ENCODE peak calls at places on chromosomes 2 and 18, in five cellular contexts. One of them, this sample, is unnamed.

GRCh38 chr2:84022810-84023431 is 436.2 kb downstream of the SUCLG1 start:
- DNase-seq in GM12892: no peak
- DNase-seq in gastrocnemius medialis: no peak
- DNase-seq in adrenal gland: peak
- DNase-seq in K562: peak
- DNase-seq in this sample: peak

GRCh38 chr2:150767924-150768801 is 280.7 kb upstream of the RND3 start:
- DNase-seq in GM12892: no peak
- DNase-seq in gastrocnemius medialis: no peak
- DNase-seq in adrenal gland: no peak
- DNase-seq in K562: no peak
- DNase-seq in this sample: no peak

GRCh38 chr18:9741821-9742541 is 33.9 kb downstream of the RAB31 start:
- DNase-seq in GM12892: no peak
- DNase-seq in gastrocnemius medialis: no peak
- DNase-seq in adrenal gland: peak
- DNase-seq in K562: no peak
- DNase-seq in this sample: no peak

GRCh38 chr2:43854671-43855070 is 15.9 kb downstream of the ABCG8 start:
- DNase-seq in GM12892: no peak
- DNase-seq in gastrocnemius medialis: no peak
- DNase-seq in adrenal gland: no peak
- DNase-seq in K562: peak
- DNase-seq in this sample: no peak

GRCh38 chr2:226835420-226835795 is 446 bp upstream of the RHBDD1 start:
- DNase-seq in GM12892: peak
- DNase-seq in gastrocnemius medialis: no peak
- DNase-seq in adrenal gland: peak
- DNase-seq in K562: peak
- DNase-seq in this sample: no peak

GRCh38 chr2:63562751-63563150 is 25.5 kb downstream of the WDPCP start:
- DNase-seq in GM12892: no peak
- DNase-seq in gastrocnemius medialis: no peak
- DNase-seq in adrenal gland: no peak
- DNase-seq in K562: no peak
- DNase-seq in this sample: no peak

GRCh38 chr2:127404466-127405251 is 13.6 kb upstream of the PROC start:
- DNase-seq in GM12892: no peak
- DNase-seq in gastrocnemius medialis: no peak
- DNase-seq in adrenal gland: no peak
- DNase-seq in K562: no peak
- DNase-seq in this sample: no peak

GRCh38 chr2:74119324-74119723 is 28.4 kb downstream of the BOLA3 start:
- DNase-seq in GM12892: no peak
- DNase-seq in gastrocnemius medialis: no peak
- DNase-seq in adrenal gland: no peak
- DNase-seq in K562: no peak
- DNase-seq in this sample: no peak

GRCh38 chr18:21180588-21180987 is 61.4 kb upstream of the GREB1L start:
- DNase-seq in GM12892: no peak
- DNase-seq in gastrocnemius medialis: no peak
- DNase-seq in adrenal gland: no peak
- DNase-seq in K562: no peak
- DNase-seq in this sample: no peak

GRCh38 chr2:182642328-182642727 is 73.7 kb upstream of the DNAJC10 start:
- DNase-seq in GM12892: peak
- DNase-seq in gastrocnemius medialis: peak
- DNase-seq in adrenal gland: peak
- DNase-seq in K562: no peak
- DNase-seq in this sample: peak

GRCh38 chr18:59454909-59455727 is 96.1 kb upstream of the LMAN1 start:
- DNase-seq in GM12892: no peak
- DNase-seq in gastrocnemius medialis: no peak
- DNase-seq in adrenal gland: no peak
- DNase-seq in K562: no peak
- DNase-seq in this sample: no peak

GRCh38 chr2:112831956-112832567 is 4.5 kb downstream of the IL1B start:
- DNase-seq in GM12892: no peak
- DNase-seq in gastrocnemius medialis: no peak
- DNase-seq in adrenal gland: no peak
- DNase-seq in K562: no peak
- DNase-seq in this sample: no peak

GRCh38 chr2:27370816-27371620 is 602 bp downstream of the SNX17 start:
- DNase-seq in GM12892: no peak
- DNase-seq in gastrocnemius medialis: peak
- DNase-seq in adrenal gland: peak
- DNase-seq in K562: peak
- DNase-seq in this sample: no peak

GRCh38 chr18:44901283-44901682 is 220.6 kb downstream of the SETBP1 start:
- DNase-seq in GM12892: no peak
- DNase-seq in gastrocnemius medialis: no peak
- DNase-seq in adrenal gland: no peak
- DNase-seq in K562: no peak
- DNase-seq in this sample: no peak

GRCh38 chr2:64049633-64050220 is 30.5 kb upstream of the VPS54 start:
- DNase-seq in GM12892: peak
- DNase-seq in gastrocnemius medialis: peak
- DNase-seq in adrenal gland: peak
- DNase-seq in K562: peak
- DNase-seq in this sample: peak

GRCh38 chr2:126864861-126865260 is 33.8 kb upstream of the TEX51 start:
- DNase-seq in GM12892: no peak
- DNase-seq in gastrocnemius medialis: no peak
- DNase-seq in adrenal gland: no peak
- DNase-seq in K562: no peak
- DNase-seq in this sample: no peak

GRCh38 chr2:219968685-219969345 is 341.4 kb downstream of the SLC4A3 start:
- DNase-seq in GM12892: no peak
- DNase-seq in gastrocnemius medialis: no peak
- DNase-seq in adrenal gland: no peak
- DNase-seq in K562: no peak
- DNase-seq in this sample: peak

GRCh38 chr2:71949537-71949798 is 198.2 kb downstream of the CYP26B1 start:
- DNase-seq in GM12892: no peak
- DNase-seq in gastrocnemius medialis: no peak
- DNase-seq in adrenal gland: no peak
- DNase-seq in K562: no peak
- DNase-seq in this sample: no peak

GRCh38 chr2:71995067-71995665 is 152.5 kb downstream of the CYP26B1 start:
- DNase-seq in GM12892: no peak
- DNase-seq in gastrocnemius medialis: no peak
- DNase-seq in adrenal gland: no peak
- DNase-seq in K562: no peak
- DNase-seq in this sample: peak

GRCh38 chr2:132977812-132978529 is 308.0 kb upstream of the LYPD1 start:
- DNase-seq in GM12892: no peak
- DNase-seq in gastrocnemius medialis: no peak
- DNase-seq in adrenal gland: no peak
- DNase-seq in K562: no peak
- DNase-seq in this sample: no peak

GRCh38 chr2:145329976-145330375 is 810.1 kb upstream of the ZEB2 start:
- DNase-seq in GM12892: no peak
- DNase-seq in gastrocnemius medialis: no peak
- DNase-seq in adrenal gland: no peak
- DNase-seq in K562: no peak
- DNase-seq in this sample: no peak

GRCh38 chr2:63192889-63193778 is 142.5 kb downstream of the OTX1 start:
- DNase-seq in GM12892: no peak
- DNase-seq in gastrocnemius medialis: no peak
- DNase-seq in adrenal gland: no peak
- DNase-seq in K562: no peak
- DNase-seq in this sample: no peak

GRCh38 chr2:168346725-168347477 is 99.5 kb upstream of the STK39 start:
- DNase-seq in GM12892: peak
- DNase-seq in gastrocnemius medialis: peak
- DNase-seq in adrenal gland: peak
- DNase-seq in K562: peak
- DNase-seq in this sample: peak

GRCh38 chr2:44934024-44934423 is 7.5 kb upstream of the SIX3 start:
- DNase-seq in GM12892: no peak
- DNase-seq in gastrocnemius medialis: no peak
- DNase-seq in adrenal gland: no peak
- DNase-seq in K562: no peak
- DNase-seq in this sample: no peak

GRCh38 chr18:55419939-55420664 is 167.9 kb downstream of the TCF4 start:
- DNase-seq in GM12892: no peak
- DNase-seq in gastrocnemius medialis: no peak
- DNase-seq in adrenal gland: no peak
- DNase-seq in K562: no peak
- DNase-seq in this sample: no peak

GRCh38 chr2:105865222-105865913 is 120.7 kb downstream of the NCK2 start:
- DNase-seq in GM12892: no peak
- DNase-seq in gastrocnemius medialis: no peak
- DNase-seq in adrenal gland: no peak
- DNase-seq in K562: no peak
- DNase-seq in this sample: no peak

GRCh38 chr2:168190590-168191336 is 56.6 kb downstream of the STK39 start:
- DNase-seq in GM12892: no peak
- DNase-seq in gastrocnemius medialis: no peak
- DNase-seq in adrenal gland: no peak
- DNase-seq in K562: no peak
- DNase-seq in this sample: no peak

GRCh38 chr2:18749912-18750526 is 160.7 kb upstream of the NT5C1B start:
- DNase-seq in GM12892: no peak
- DNase-seq in gastrocnemius medialis: no peak
- DNase-seq in adrenal gland: peak
- DNase-seq in K562: peak
- DNase-seq in this sample: peak

DNA sequence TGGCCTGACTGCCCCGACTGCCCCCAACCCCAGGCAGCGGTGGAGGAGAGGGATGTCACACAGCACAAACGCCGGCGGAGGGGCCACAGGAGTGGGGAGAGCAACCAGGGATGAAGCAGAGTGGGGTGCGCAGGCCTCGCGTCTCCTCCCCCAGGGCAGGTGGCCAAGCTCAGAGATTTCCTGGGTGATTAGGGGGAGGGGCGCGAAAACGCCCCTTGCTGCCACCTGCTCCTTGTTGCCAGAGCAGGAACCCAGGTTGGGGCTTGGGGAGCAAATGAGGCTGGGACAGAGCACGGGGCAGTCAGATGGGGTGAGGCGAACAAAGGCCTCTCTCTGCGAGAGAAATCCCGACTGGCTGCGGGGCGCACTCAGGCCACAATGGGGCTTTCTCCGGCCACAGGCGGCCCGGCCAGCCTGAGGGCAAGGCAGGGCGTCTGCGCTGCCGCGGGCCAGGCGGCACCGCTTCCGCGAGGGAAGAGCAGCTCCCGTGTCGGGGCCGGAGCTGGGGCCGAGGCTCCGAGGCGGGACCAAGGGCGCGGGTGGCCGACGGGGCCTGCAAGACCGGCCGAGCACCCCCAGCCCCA is 11.5 kb downstream of the TEX44 start:
- DNase-seq in GM12892: no peak
- DNase-seq in gastrocnemius medialis: peak
- DNase-seq in adrenal gland: peak
- DNase-seq in K562: no peak
- DNase-seq in this sample: peak
- TF ChIP-seq POLR2A in GM12892: peak
- TF ChIP-seq POLR2A in gastrocnemius medialis: peak
- TF ChIP-seq POLR2A in adrenal gland: peak
- TF ChIP-seq POLR2A in K562: no peak
- TF ChIP-seq POLR2A in this sample: peak

GRCh38 chr2:75621228-75621627 is 25.4 kb upstream of the MRPL19 start:
- DNase-seq in GM12892: no peak
- DNase-seq in gastrocnemius medialis: no peak
- DNase-seq in adrenal gland: no peak
- DNase-seq in K562: no peak
- DNase-seq in this sample: no peak
- TF ChIP-seq POLR2A in GM12892: no peak
- TF ChIP-seq POLR2A in gastrocnemius medialis: no peak
- TF ChIP-seq POLR2A in adrenal gland: no peak
- TF ChIP-seq POLR2A in K562: no peak
- TF ChIP-seq POLR2A in this sample: no peak

GRCh38 chr18:46051731-46052461 is 20.2 kb downstream of the PSTPIP2 start:
- DNase-seq in GM12892: no peak
- DNase-seq in gastrocnemius medialis: peak
- DNase-seq in adrenal gland: peak
- DNase-seq in K562: no peak
- DNase-seq in this sample: no peak
- TF ChIP-seq POLR2A in GM12892: no peak
- TF ChIP-seq POLR2A in gastrocnemius medialis: no peak
- TF ChIP-seq POLR2A in adrenal gland: no peak
- TF ChIP-seq POLR2A in K562: no peak
- TF ChIP-seq POLR2A in this sample: no peak

DNA sequence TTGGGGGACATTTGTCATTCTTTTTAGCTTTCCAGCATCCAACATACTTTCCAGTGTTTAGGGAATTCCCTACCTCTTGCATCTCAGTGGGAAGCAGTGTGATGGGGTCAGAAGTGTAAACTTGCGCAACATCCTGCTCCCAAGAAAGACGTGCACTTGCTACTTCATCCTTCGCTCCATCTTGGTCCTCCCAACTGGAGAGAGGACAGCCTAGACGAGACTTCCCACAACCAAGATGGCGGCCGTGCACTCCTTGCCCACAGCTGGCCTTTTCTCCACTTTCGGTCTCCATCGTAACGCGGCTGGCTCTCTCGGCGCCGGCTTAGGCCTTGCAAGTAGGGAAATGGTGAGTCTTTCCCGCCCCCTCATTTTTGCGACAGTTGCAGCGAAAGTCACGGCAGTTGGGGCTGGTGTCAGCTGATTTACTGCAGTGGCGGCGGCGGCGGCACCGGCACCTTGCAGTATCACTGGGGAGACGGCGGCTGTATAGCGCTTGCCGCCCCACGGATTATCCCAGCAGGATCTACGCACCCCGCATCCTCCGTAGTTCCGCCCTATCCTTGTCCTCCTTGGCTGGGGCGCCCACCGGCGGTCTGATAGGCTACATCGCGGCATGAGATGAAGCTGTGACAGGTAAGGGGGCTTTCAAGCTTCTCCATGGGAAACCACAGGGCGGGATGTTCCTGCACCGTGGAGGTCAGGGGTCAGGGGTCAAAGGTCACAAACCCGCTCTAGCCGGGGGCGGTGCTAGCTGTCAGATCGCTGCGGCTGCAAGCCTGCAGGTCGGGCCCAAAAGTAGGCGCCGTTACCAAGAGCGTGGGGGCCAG is at the start of gene WDR7:
- DNase-seq in GM12892: peak
- DNase-seq in gastrocnemius medialis: peak
- DNase-seq in adrenal gland: peak
- DNase-seq in K562: peak
- DNase-seq in this sample: peak
- TF ChIP-seq POLR2A in GM12892: peak
- TF ChIP-seq POLR2A in gastrocnemius medialis: peak
- TF ChIP-seq POLR2A in adrenal gland: peak
- TF ChIP-seq POLR2A in K562: peak
- TF ChIP-seq POLR2A in this sample: peak